ENCODE peak calls at places on chromosomes 3 and 15, in five cellular contexts. E, U, V, Q and A are unnamed samples.

GRCh38 chr3:51982352-51982837 is 940 bp upstream of the ACY1 start:
- DNase-seq in Q (peak), E (peak), U (peak), V (peak), A (no peak)

GRCh38 chr3:120555661-120556509 is 40.3 kb upstream of the NDUFB4 start:
- DNase-seq in V (no peak), Q (no peak), U (no peak), E (no peak), A (no peak)

GRCh38 chr15:82183121-82184031 is 79.2 kb downstream of the EFL1 start:
- DNase-seq in Q (no peak), U (no peak), E (peak), V (peak), A (no peak)

GRCh38 chr3:195004512-195005250 is 266.3 kb downstream of the XXYLT1 start:
- DNase-seq in V (no peak), U (no peak), Q (no peak), E (no peak), A (no peak)

GRCh38 chr15:85318048-85318731 is 62.2 kb upstream of the AKAP13 start:
- DNase-seq in Q (no peak), E (peak), V (peak), U (peak), A (peak)

GRCh38 chr15:29616512-29616911 is 205.8 kb downstream of the TJP1 start:
- DNase-seq in V (no peak), Q (no peak), E (peak), U (no peak), A (peak)

GRCh38 chr3:36944641-36945270 is at the start of gene TRANK1:
- DNase-seq in U (no peak), E (peak), V (peak), Q (no peak), A (peak)

GRCh38 chr3:123389338-123389910 is 59.5 kb downstream of the ADCY5 start:
- DNase-seq in U (no peak), E (no peak), V (no peak), Q (no peak), A (no peak)

GRCh38 chr15:99124641-99125040 is 19.8 kb downstream of the SYNM start:
- DNase-seq in Q (no peak), U (no peak), E (no peak), V (no peak), A (no peak)

GRCh38 chr3:36697397-36698001 is 66.9 kb downstream of the DCLK3 start:
- DNase-seq in E (no peak), V (no peak), U (no peak), Q (no peak), A (no peak)

GRCh38 chr15:40204100-40204499 is 34.8 kb upstream of the PAK6 start:
- DNase-seq in E (no peak), Q (no peak), U (no peak), V (no peak), A (no peak)

GRCh38 chr3:128425142-128425845 is 41.4 kb downstream of the DNAJB8 start:
- DNase-seq in V (no peak), U (no peak), Q (no peak), E (no peak), A (peak)

GRCh38 chr3:189655617-189656016 is 24.4 kb downstream of the TP63 start:
- DNase-seq in E (no peak), U (no peak), Q (no peak), V (no peak), A (no peak)

GRCh38 chr15:100772478-100773378 is 106.9 kb upstream of the ALDH1A3 start:
- DNase-seq in U (no peak), V (no peak), E (no peak), Q (no peak), A (peak)

GRCh38 chr15:99962006-99962561 is 228.8 kb upstream of the LYSMD4 start:
- DNase-seq in U (no peak), V (no peak), E (no peak), Q (no peak), A (no peak)

GRCh38 chr3:129491794-129492193 is 36.6 kb upstream of the RHO start:
- DNase-seq in E (no peak), V (no peak), U (no peak), Q (no peak), A (no peak)

GRCh38 chr15:64842099-64842940 is 605 bp downstream of the PLEKHO2 start:
- DNase-seq in U (no peak), Q (no peak), V (peak), E (peak), A (peak)

GRCh38 chr15:69275933-69276565 is 22.7 kb upstream of the PAQR5 start:
- DNase-seq in Q (no peak), U (no peak), E (no peak), V (no peak), A (no peak)

GRCh38 chr3:188671941-188672340 is 499.8 kb upstream of the TPRG1 start:
- DNase-seq in Q (no peak), V (no peak), E (no peak), U (no peak), A (peak)

GRCh38 chr15:82810061-82810862 is 834 bp downstream of the WHAMM start:
- DNase-seq in V (peak), U (no peak), E (peak), Q (peak), A (peak)

GRCh38 chr3:120432105-120432860 is 18.5 kb downstream of the FSTL1 start:
- DNase-seq in V (peak), U (no peak), Q (no peak), E (peak), A (peak)

GRCh38 chr15:23646165-23647000 is 1.3 kb downstream of the MAGEL2 start:
- DNase-seq in Q (no peak), V (no peak), E (no peak), U (no peak), A (no peak)

GRCh38 chr15:42152196-42152920 is 4.1 kb downstream of the PLA2G4F start:
- DNase-seq in U (no peak), V (no peak), E (peak), Q (no peak), A (no peak)

GRCh38 chr3:105354429-105354828 is 12.3 kb upstream of the ALCAM start:
- DNase-seq in E (no peak), Q (no peak), U (no peak), V (no peak), A (peak)

GRCh38 chr3:182618085-182618732 is 175.1 kb upstream of the ATP11B start:
- DNase-seq in Q (peak), E (no peak), V (peak), U (peak), A (no peak)

GRCh38 chr3:111738238-111738637 is 120.8 kb upstream of the PHLDB2 start:
- DNase-seq in U (no peak), V (no peak), Q (no peak), E (no peak), A (peak)

GRCh38 chr3:170499562-170500156 is 81.0 kb downstream of the CLDN11 start:
- DNase-seq in Q (no peak), V (peak), E (peak), U (peak), A (no peak)

GRCh38 chr3:52277071-52277964 is 1.1 kb downstream of the WDR82 start:
- DNase-seq in U (peak), Q (peak), V (peak), E (peak), A (peak)

GRCh38 chr3:2771193-2771592 is 339.0 kb downstream of the IL5RA start:
- DNase-seq in V (no peak), U (no peak), E (no peak), Q (no peak), A (no peak)

GRCh38 chr15:65883571-65883970 is 14.3 kb downstream of the RAB11A start:
- DNase-seq in Q (no peak), V (no peak), E (no peak), U (no peak), A (no peak)

GRCh38 chr3:185924375-185924774 is 13.4 kb downstream of the TRA2B start:
- DNase-seq in U (no peak), V (no peak), E (no peak), Q (no peak), A (peak)